ENCODE peak calls at places on chromosome 11, in four cellular contexts. One of them, this sample, is unnamed.

GRCh38 chr11:76210920-76211851 is 4.9 kb upstream of the WNT11 start:
- DNase-seq in A172: no peak
- DNase-seq in activated naive CD4-positive, alpha-beta T cell treated with anti-CD3 and anti-CD28 coated beads, Interleukin-2, amount 10 ng/mL, durations not matched to agents 7 days and 5 days: no peak
- DNase-seq in HCT116: no peak
- DNase-seq in this sample: no peak

GRCh38 chr11:1568451-1568911 is 3.6 kb downstream of the DUSP8 start:
- DNase-seq in activated naive CD4-positive, alpha-beta T cell treated with anti-CD3 and anti-CD28 coated beads, Interleukin-2, amount 10 ng/mL, durations not matched to agents 7 days and 5 days: peak
- DNase-seq in A172: no peak
- DNase-seq in HCT116: no peak
- DNase-seq in this sample: no peak

GRCh38 chr11:28715726-28716125 is 607.5 kb downstream of the METTL15 start:
- DNase-seq in activated naive CD4-positive, alpha-beta T cell treated with anti-CD3 and anti-CD28 coated beads, Interleukin-2, amount 10 ng/mL, durations not matched to agents 7 days and 5 days: no peak
- DNase-seq in HCT116: no peak
- DNase-seq in A172: no peak
- DNase-seq in this sample: no peak

GRCh38 chr11:7490054-7490453 is 4.7 kb downstream of the OLFML1 start:
- DNase-seq in HCT116: no peak
- DNase-seq in activated naive CD4-positive, alpha-beta T cell treated with anti-CD3 and anti-CD28 coated beads, Interleukin-2, amount 10 ng/mL, durations not matched to agents 7 days and 5 days: no peak
- DNase-seq in A172: peak
- DNase-seq in this sample: peak

GRCh38 chr11:121326230-121326629 is 33.7 kb downstream of the SC5D start:
- DNase-seq in activated naive CD4-positive, alpha-beta T cell treated with anti-CD3 and anti-CD28 coated beads, Interleukin-2, amount 10 ng/mL, durations not matched to agents 7 days and 5 days: no peak
- DNase-seq in HCT116: no peak
- DNase-seq in A172: no peak
- DNase-seq in this sample: no peak

GRCh38 chr11:61066645-61067044 is 35.6 kb upstream of the CD5 start:
- DNase-seq in activated naive CD4-positive, alpha-beta T cell treated with anti-CD3 and anti-CD28 coated beads, Interleukin-2, amount 10 ng/mL, durations not matched to agents 7 days and 5 days: no peak
- DNase-seq in HCT116: no peak
- DNase-seq in A172: no peak
- DNase-seq in this sample: no peak

GRCh38 chr11:130737866-130738431 is 178.3 kb downstream of the SNX19 start:
- DNase-seq in HCT116: no peak
- DNase-seq in A172: peak
- DNase-seq in activated naive CD4-positive, alpha-beta T cell treated with anti-CD3 and anti-CD28 coated beads, Interleukin-2, amount 10 ng/mL, durations not matched to agents 7 days and 5 days: no peak
- DNase-seq in this sample: peak

GRCh38 chr11:8230178-8230859 is 33.4 kb downstream of the LMO1 start:
- DNase-seq in HCT116: no peak
- DNase-seq in activated naive CD4-positive, alpha-beta T cell treated with anti-CD3 and anti-CD28 coated beads, Interleukin-2, amount 10 ng/mL, durations not matched to agents 7 days and 5 days: no peak
- DNase-seq in A172: no peak
- DNase-seq in this sample: peak

GRCh38 chr11:10489444-10489785 is 34.4 kb downstream of the AMPD3 start:
- DNase-seq in activated naive CD4-positive, alpha-beta T cell treated with anti-CD3 and anti-CD28 coated beads, Interleukin-2, amount 10 ng/mL, durations not matched to agents 7 days and 5 days: no peak
- DNase-seq in HCT116: no peak
- DNase-seq in A172: no peak
- DNase-seq in this sample: no peak

GRCh38 chr11:111021131-111021530 is 224.4 kb upstream of the POU2AF2 start:
- DNase-seq in HCT116: no peak
- DNase-seq in activated naive CD4-positive, alpha-beta T cell treated with anti-CD3 and anti-CD28 coated beads, Interleukin-2, amount 10 ng/mL, durations not matched to agents 7 days and 5 days: no peak
- DNase-seq in A172: no peak
- DNase-seq in this sample: no peak

GRCh38 chr11:66327171-66328035 is 8.8 kb downstream of the RIN1 start:
- DNase-seq in A172: peak
- DNase-seq in activated naive CD4-positive, alpha-beta T cell treated with anti-CD3 and anti-CD28 coated beads, Interleukin-2, amount 10 ng/mL, durations not matched to agents 7 days and 5 days: no peak
- DNase-seq in HCT116: no peak
- DNase-seq in this sample: peak

GRCh38 chr11:116986521-116987105 is 111.6 kb downstream of the SIK3 start:
- DNase-seq in HCT116: no peak
- DNase-seq in activated naive CD4-positive, alpha-beta T cell treated with anti-CD3 and anti-CD28 coated beads, Interleukin-2, amount 10 ng/mL, durations not matched to agents 7 days and 5 days: peak
- DNase-seq in A172: peak
- DNase-seq in this sample: peak

GRCh38 chr11:33178443-33179154 is 17.3 kb upstream of the CSTF3 start:
- DNase-seq in activated naive CD4-positive, alpha-beta T cell treated with anti-CD3 and anti-CD28 coated beads, Interleukin-2, amount 10 ng/mL, durations not matched to agents 7 days and 5 days: no peak
- DNase-seq in A172: no peak
- DNase-seq in HCT116: no peak
- DNase-seq in this sample: no peak

GRCh38 chr11:120238968-120239620 is 846 bp upstream of the POU2F3 start:
- DNase-seq in A172: no peak
- DNase-seq in HCT116: no peak
- DNase-seq in activated naive CD4-positive, alpha-beta T cell treated with anti-CD3 and anti-CD28 coated beads, Interleukin-2, amount 10 ng/mL, durations not matched to agents 7 days and 5 days: no peak
- DNase-seq in this sample: no peak

GRCh38 chr11:76322593-76323341 is 58.2 kb downstream of the THAP12 start:
- DNase-seq in activated naive CD4-positive, alpha-beta T cell treated with anti-CD3 and anti-CD28 coated beads, Interleukin-2, amount 10 ng/mL, durations not matched to agents 7 days and 5 days: no peak
- DNase-seq in A172: no peak
- DNase-seq in HCT116: no peak
- DNase-seq in this sample: no peak

GRCh38 chr11:133181672-133182071 is 350.6 kb downstream of the OPCML start:
- DNase-seq in activated naive CD4-positive, alpha-beta T cell treated with anti-CD3 and anti-CD28 coated beads, Interleukin-2, amount 10 ng/mL, durations not matched to agents 7 days and 5 days: no peak
- DNase-seq in HCT116: no peak
- DNase-seq in A172: no peak
- DNase-seq in this sample: no peak

GRCh38 chr11:113159967-113160621 is 154.3 kb upstream of the TTC12 start:
- DNase-seq in HCT116: no peak
- DNase-seq in A172: no peak
- DNase-seq in activated naive CD4-positive, alpha-beta T cell treated with anti-CD3 and anti-CD28 coated beads, Interleukin-2, amount 10 ng/mL, durations not matched to agents 7 days and 5 days: no peak
- DNase-seq in this sample: no peak

GRCh38 chr11:95788921-95789505 is 569 bp downstream of the FAM76B start:
- DNase-seq in activated naive CD4-positive, alpha-beta T cell treated with anti-CD3 and anti-CD28 coated beads, Interleukin-2, amount 10 ng/mL, durations not matched to agents 7 days and 5 days: peak
- DNase-seq in HCT116: no peak
- DNase-seq in A172: peak
- DNase-seq in this sample: peak

GRCh38 chr11:77630311-77630710 is 7.3 kb downstream of the CLNS1A start:
- DNase-seq in activated naive CD4-positive, alpha-beta T cell treated with anti-CD3 and anti-CD28 coated beads, Interleukin-2, amount 10 ng/mL, durations not matched to agents 7 days and 5 days: no peak
- DNase-seq in A172: no peak
- DNase-seq in HCT116: no peak
- DNase-seq in this sample: no peak

GRCh38 chr11:78742430-78742829 is 167.8 kb upstream of the NARS2 start:
- DNase-seq in activated naive CD4-positive, alpha-beta T cell treated with anti-CD3 and anti-CD28 coated beads, Interleukin-2, amount 10 ng/mL, durations not matched to agents 7 days and 5 days: no peak
- DNase-seq in A172: no peak
- DNase-seq in HCT116: no peak
- DNase-seq in this sample: peak

GRCh38 chr11:35868491-35868890 is 75.4 kb upstream of the LDLRAD3 start:
- DNase-seq in activated naive CD4-positive, alpha-beta T cell treated with anti-CD3 and anti-CD28 coated beads, Interleukin-2, amount 10 ng/mL, durations not matched to agents 7 days and 5 days: no peak
- DNase-seq in A172: no peak
- DNase-seq in HCT116: no peak
- DNase-seq in this sample: no peak

GRCh38 chr11:78000193-78000592 is 5.7 kb upstream of the INTS4 start:
- DNase-seq in HCT116: peak
- DNase-seq in A172: peak
- DNase-seq in activated naive CD4-positive, alpha-beta T cell treated with anti-CD3 and anti-CD28 coated beads, Interleukin-2, amount 10 ng/mL, durations not matched to agents 7 days and 5 days: peak
- DNase-seq in this sample: peak

GRCh38 chr11:67022961-67023956 is at the start of gene SYT12:
- DNase-seq in HCT116: no peak
- DNase-seq in activated naive CD4-positive, alpha-beta T cell treated with anti-CD3 and anti-CD28 coated beads, Interleukin-2, amount 10 ng/mL, durations not matched to agents 7 days and 5 days: no peak
- DNase-seq in A172: no peak
- DNase-seq in this sample: no peak

GRCh38 chr11:31139479-31139878 is 230.1 kb downstream of the DCDC1 start:
- DNase-seq in activated naive CD4-positive, alpha-beta T cell treated with anti-CD3 and anti-CD28 coated beads, Interleukin-2, amount 10 ng/mL, durations not matched to agents 7 days and 5 days: no peak
- DNase-seq in A172: no peak
- DNase-seq in HCT116: no peak
- DNase-seq in this sample: no peak

GRCh38 chr11:12674936-12675696 is 895 bp downstream of the TEAD1 start:
- DNase-seq in HCT116: no peak
- DNase-seq in A172: no peak
- DNase-seq in activated naive CD4-positive, alpha-beta T cell treated with anti-CD3 and anti-CD28 coated beads, Interleukin-2, amount 10 ng/mL, durations not matched to agents 7 days and 5 days: no peak
- DNase-seq in this sample: no peak

GRCh38 chr11:1931326-1931725 is 11.8 kb downstream of the TNNT3 start:
- DNase-seq in activated naive CD4-positive, alpha-beta T cell treated with anti-CD3 and anti-CD28 coated beads, Interleukin-2, amount 10 ng/mL, durations not matched to agents 7 days and 5 days: peak
- DNase-seq in HCT116: no peak
- DNase-seq in A172: no peak
- DNase-seq in this sample: peak

GRCh38 chr11:60985991-60986915 is 14.8 kb downstream of the CD6 start:
- DNase-seq in HCT116: no peak
- DNase-seq in A172: peak
- DNase-seq in activated naive CD4-positive, alpha-beta T cell treated with anti-CD3 and anti-CD28 coated beads, Interleukin-2, amount 10 ng/mL, durations not matched to agents 7 days and 5 days: peak
- DNase-seq in this sample: peak

GRCh38 chr11:117670924-117671323 is 126.1 kb downstream of the DSCAML1 start:
- DNase-seq in activated naive CD4-positive, alpha-beta T cell treated with anti-CD3 and anti-CD28 coated beads, Interleukin-2, amount 10 ng/mL, durations not matched to agents 7 days and 5 days: no peak
- DNase-seq in HCT116: no peak
- DNase-seq in A172: no peak
- DNase-seq in this sample: no peak

GRCh38 chr11:70578831-70579230 is 180.5 kb downstream of the CTTN start:
- DNase-seq in A172: no peak
- DNase-seq in HCT116: no peak
- DNase-seq in activated naive CD4-positive, alpha-beta T cell treated with anti-CD3 and anti-CD28 coated beads, Interleukin-2, amount 10 ng/mL, durations not matched to agents 7 days and 5 days: no peak
- DNase-seq in this sample: no peak

GRCh38 chr11:117409511-117409910 is 81.9 kb downstream of the CEP164 start:
- DNase-seq in HCT116: no peak
- DNase-seq in A172: no peak
- DNase-seq in activated naive CD4-positive, alpha-beta T cell treated with anti-CD3 and anti-CD28 coated beads, Interleukin-2, amount 10 ng/mL, durations not matched to agents 7 days and 5 days: no peak
- DNase-seq in this sample: no peak

GRCh38 chr11:64924910-64925284 is 408 bp downstream of the PPP2R5B start:
- DNase-seq in A172: no peak
- DNase-seq in HCT116: no peak
- DNase-seq in activated naive CD4-positive, alpha-beta T cell treated with anti-CD3 and anti-CD28 coated beads, Interleukin-2, amount 10 ng/mL, durations not matched to agents 7 days and 5 days: no peak
- DNase-seq in this sample: no peak

GRCh38 chr11:125423247-125423849 is 72.7 kb downstream of the FEZ1 start:
- DNase-seq in HCT116: peak
- DNase-seq in A172: peak
- DNase-seq in activated naive CD4-positive, alpha-beta T cell treated with anti-CD3 and anti-CD28 coated beads, Interleukin-2, amount 10 ng/mL, durations not matched to agents 7 days and 5 days: no peak
- DNase-seq in this sample: peak

GRCh38 chr11:84566681-84567080 is 1060.5 kb downstream of the DLG2 start:
- DNase-seq in HCT116: no peak
- DNase-seq in activated naive CD4-positive, alpha-beta T cell treated with anti-CD3 and anti-CD28 coated beads, Interleukin-2, amount 10 ng/mL, durations not matched to agents 7 days and 5 days: no peak
- DNase-seq in A172: no peak
- DNase-seq in this sample: no peak

GRCh38 chr11:59158206-59159068 is 13.5 kb upstream of the DTX4 start:
- DNase-seq in activated naive CD4-positive, alpha-beta T cell treated with anti-CD3 and anti-CD28 coated beads, Interleukin-2, amount 10 ng/mL, durations not matched to agents 7 days and 5 days: peak
- DNase-seq in A172: peak
- DNase-seq in HCT116: peak
- DNase-seq in this sample: peak

GRCh38 chr11:61067782-61068181 is 34.5 kb upstream of the CD5 start:
- DNase-seq in A172: no peak
- DNase-seq in activated naive CD4-positive, alpha-beta T cell treated with anti-CD3 and anti-CD28 coated beads, Interleukin-2, amount 10 ng/mL, durations not matched to agents 7 days and 5 days: no peak
- DNase-seq in HCT116: no peak
- DNase-seq in this sample: no peak

GRCh38 chr11:44243086-44243485 is 66.9 kb downstream of the ALX4 start:
- DNase-seq in HCT116: no peak
- DNase-seq in A172: no peak
- DNase-seq in activated naive CD4-positive, alpha-beta T cell treated with anti-CD3 and anti-CD28 coated beads, Interleukin-2, amount 10 ng/mL, durations not matched to agents 7 days and 5 days: no peak
- DNase-seq in this sample: no peak

GRCh38 chr11:66313321-66314185 is 3.3 kb downstream of the CD248 start:
- DNase-seq in activated naive CD4-positive, alpha-beta T cell treated with anti-CD3 and anti-CD28 coated beads, Interleukin-2, amount 10 ng/mL, durations not matched to agents 7 days and 5 days: no peak
- DNase-seq in HCT116: no peak
- DNase-seq in A172: no peak
- DNase-seq in this sample: no peak

GRCh38 chr11:38594881-38595280 is 1996.8 kb upstream of the RAG2 start:
- DNase-seq in A172: no peak
- DNase-seq in HCT116: no peak
- DNase-seq in activated naive CD4-positive, alpha-beta T cell treated with anti-CD3 and anti-CD28 coated beads, Interleukin-2, amount 10 ng/mL, durations not matched to agents 7 days and 5 days: no peak
- DNase-seq in this sample: no peak

GRCh38 chr11:63761173-63761572 is 7.4 kb downstream of the ZFTA start:
- DNase-seq in activated naive CD4-positive, alpha-beta T cell treated with anti-CD3 and anti-CD28 coated beads, Interleukin-2, amount 10 ng/mL, durations not matched to agents 7 days and 5 days: no peak
- DNase-seq in HCT116: no peak
- DNase-seq in A172: no peak
- DNase-seq in this sample: no peak

GRCh38 chr11:62433553-62434301 is 14.9 kb downstream of the SCGB1A1 start:
- DNase-seq in A172: peak
- DNase-seq in HCT116: no peak
- DNase-seq in activated naive CD4-positive, alpha-beta T cell treated with anti-CD3 and anti-CD28 coated beads, Interleukin-2, amount 10 ng/mL, durations not matched to agents 7 days and 5 days: no peak
- DNase-seq in this sample: no peak